ENCODE peak calls at places on chromosomes 12 and 14, in seven cellular contexts. R is gastroesophageal sphincter; M is Right ventricle myocardium inferior; P is effector memory CD8-positive, alpha-beta T cell; T is stimulated activated naive CD8-positive, alpha-beta T cell treated with anti-CD3 and anti-CD28 coated beads, Interleukin-15, Interleukin-2, amounts not matched to agents 100 U/mL and 50 U/mL, for 24 hours; Q is activated CD8-positive, alpha-beta memory T cell treated with anti-CD3 and anti-CD28 coated beads, Interleukin-2, amount 10 ng/mL, durations not matched to agents 7 days and 5 days; L is activated T-cell treated with anti-CD3 and anti-CD28 coated beads, Interleukin-2, amount 50 U/mL, for 72 hours. B is an unnamed sample.

GRCh38 chr12:57237653-57237951 is 8.1 kb downstream of the SHMT2 start:
- ATAC-seq in R (no peak), M (no peak), P (no peak), T (no peak), Q (no peak), L (no peak), B (no peak)

GRCh38 chr12:58774731-58775130 is 145.6 kb downstream of the LRIG3 start:
- ATAC-seq in R (no peak), M (no peak), P (no peak), T (no peak), Q (no peak), L (no peak), B (no peak)

GRCh38 chr14:24300326-24300980 is 803 bp downstream of the NOP9 start:
- ATAC-seq in R (no peak), M (no peak), P (no peak), T (no peak), Q (no peak), L (no peak), B (no peak)

GRCh38 chr14:101225729-101226152 is 322.2 kb upstream of the RTL1 start:
- ATAC-seq in R (no peak), M (no peak), P (no peak), T (no peak), Q (no peak), L (peak), B (no peak)

GRCh38 chr14:38203929-38204716 is 3.6 kb upstream of the SSTR1 start:
- ATAC-seq in R (no peak), M (no peak), P (no peak), T (no peak), Q (no peak), L (no peak), B (no peak)

GRCh38 chr12:132329036-132329738 is at the start of gene GALNT9:
- ATAC-seq in R (no peak), M (no peak), P (no peak), T (no peak), Q (no peak), L (no peak), B (peak)

GRCh38 chr12:51922146-51922545 is 14.8 kb downstream of the ACVRL1 start:
- ATAC-seq in R (no peak), M (no peak), P (no peak), T (no peak), Q (no peak), L (no peak), B (no peak)

GRCh38 chr12:110249105-110249504 is 31.9 kb upstream of the ATP2A2 start:
- ATAC-seq in R (peak), M (no peak), P (no peak), T (no peak), Q (no peak), L (no peak), B (no peak)

GRCh38 chr12:51972849-51973273 is 21.4 kb downstream of the ACVR1B start:
- ATAC-seq in R (peak), M (peak), P (peak), T (peak), Q (peak), L (peak), B (no peak)

GRCh38 chr14:52307376-52307775 is 6.7 kb upstream of the PTGER2 start:
- ATAC-seq in R (no peak), M (no peak), P (no peak), T (no peak), Q (no peak), L (no peak), B (no peak)

B was measured in stimulated activated memory B cell treated with anti-CD40 and anti-IgM and Interleukin-4, amounts not matched to agents 10 μg/mL and 1 μg/mL and 100 μg/mL, for 72 hours.